ENCODE peak calls at places on chromosomes 5 and 9, in ten cellular contexts. One of them, this sample, is unnamed.
A peak's percentile ranks its signal among the peaks of the same experiment; 100 is the strongest.

GRCh38 chr9:124932355-124932754 is 8.5 kb downstream of the GOLGA1 start:
- DNase-seq in stimulated activated effector memory CD8-positive, alpha-beta T cell treated with anti-CD3 and anti-CD28 coated beads, Interleukin-12 subunit alpha, Interleukin-12 subunit beta, amount 100 ng/mL, for 72 hours: no peak
- DNase-seq in NCI-H2029: no peak
- DNase-seq in effector memory CD8-positive, alpha-beta T cell: no peak
- DNase-seq in kidney glomerular epithelial cell: no peak
- DNase-seq in esophagus squamous epithelium: no peak
- DNase-seq in HT1080: no peak
- DNase-seq in activated T-cell treated with anti-CD3 and anti-CD28 coated beads for 1 hour: no peak
- DNase-seq in activated CD4-positive, alpha-beta T cell treated with anti-CD3 and anti-CD28 coated beads, Interleukin-2, amount 50 U/mL, for 1 hour: no peak
- DNase-seq in breast epithelium: no peak
- DNase-seq in this sample: no peak

GRCh38 chr9:127972316-127972871 is 8.4 kb downstream of the EEIG1 start:
- DNase-seq in kidney glomerular epithelial cell: no peak
- DNase-seq in NCI-H2029: no peak
- DNase-seq in esophagus squamous epithelium: no peak
- DNase-seq in HT1080: no peak
- DNase-seq in effector memory CD8-positive, alpha-beta T cell: no peak
- DNase-seq in activated T-cell treated with anti-CD3 and anti-CD28 coated beads for 1 hour: no peak
- DNase-seq in breast epithelium: no peak
- DNase-seq in activated CD4-positive, alpha-beta T cell treated with anti-CD3 and anti-CD28 coated beads, Interleukin-2, amount 50 U/mL, for 1 hour: no peak
- DNase-seq in stimulated activated effector memory CD8-positive, alpha-beta T cell treated with anti-CD3 and anti-CD28 coated beads, Interleukin-12 subunit alpha, Interleukin-12 subunit beta, amount 100 ng/mL, for 72 hours: no peak
- DNase-seq in this sample: no peak

GRCh38 chr9:127033059-127033458 is 89.4 kb downstream of the ANGPTL2 start:
- DNase-seq in NCI-H2029: no peak
- DNase-seq in HT1080: no peak
- DNase-seq in esophagus squamous epithelium: no peak
- DNase-seq in breast epithelium: no peak
- DNase-seq in stimulated activated effector memory CD8-positive, alpha-beta T cell treated with anti-CD3 and anti-CD28 coated beads, Interleukin-12 subunit alpha, Interleukin-12 subunit beta, amount 100 ng/mL, for 72 hours: no peak
- DNase-seq in effector memory CD8-positive, alpha-beta T cell: no peak
- DNase-seq in activated T-cell treated with anti-CD3 and anti-CD28 coated beads for 1 hour: no peak
- DNase-seq in kidney glomerular epithelial cell: no peak
- DNase-seq in activated CD4-positive, alpha-beta T cell treated with anti-CD3 and anti-CD28 coated beads, Interleukin-2, amount 50 U/mL, for 1 hour: no peak
- DNase-seq in this sample: no peak

GRCh38 chr9:122050167-122050566 is 42.9 kb downstream of the TTLL11 start:
- DNase-seq in breast epithelium: no peak
- DNase-seq in esophagus squamous epithelium: no peak
- DNase-seq in HT1080: no peak
- DNase-seq in activated T-cell treated with anti-CD3 and anti-CD28 coated beads for 1 hour: no peak
- DNase-seq in kidney glomerular epithelial cell: no peak
- DNase-seq in activated CD4-positive, alpha-beta T cell treated with anti-CD3 and anti-CD28 coated beads, Interleukin-2, amount 50 U/mL, for 1 hour: no peak
- DNase-seq in NCI-H2029: no peak
- DNase-seq in stimulated activated effector memory CD8-positive, alpha-beta T cell treated with anti-CD3 and anti-CD28 coated beads, Interleukin-12 subunit alpha, Interleukin-12 subunit beta, amount 100 ng/mL, for 72 hours: no peak
- DNase-seq in effector memory CD8-positive, alpha-beta T cell: no peak
- DNase-seq in this sample: no peak

GRCh38 chr5:1322955-1323802 is 21.7 kb downstream of the CLPTM1L start:
- DNase-seq in stimulated activated effector memory CD8-positive, alpha-beta T cell treated with anti-CD3 and anti-CD28 coated beads, Interleukin-12 subunit alpha, Interleukin-12 subunit beta, amount 100 ng/mL, for 72 hours: no peak
- DNase-seq in breast epithelium: peak; percentile 48
- DNase-seq in HT1080: no peak
- DNase-seq in activated T-cell treated with anti-CD3 and anti-CD28 coated beads for 1 hour: no peak
- DNase-seq in activated CD4-positive, alpha-beta T cell treated with anti-CD3 and anti-CD28 coated beads, Interleukin-2, amount 50 U/mL, for 1 hour: no peak
- DNase-seq in esophagus squamous epithelium: no peak
- DNase-seq in kidney glomerular epithelial cell: no peak
- DNase-seq in effector memory CD8-positive, alpha-beta T cell: no peak
- DNase-seq in NCI-H2029: no peak
- DNase-seq in this sample: no peak

GRCh38 chr9:131981116-131981847 is 98.4 kb downstream of the MED27 start:
- DNase-seq in effector memory CD8-positive, alpha-beta T cell: no peak
- DNase-seq in activated CD4-positive, alpha-beta T cell treated with anti-CD3 and anti-CD28 coated beads, Interleukin-2, amount 50 U/mL, for 1 hour: no peak
- DNase-seq in HT1080: no peak
- DNase-seq in stimulated activated effector memory CD8-positive, alpha-beta T cell treated with anti-CD3 and anti-CD28 coated beads, Interleukin-12 subunit alpha, Interleukin-12 subunit beta, amount 100 ng/mL, for 72 hours: no peak
- DNase-seq in activated T-cell treated with anti-CD3 and anti-CD28 coated beads for 1 hour: no peak
- DNase-seq in esophagus squamous epithelium: no peak
- DNase-seq in NCI-H2029: no peak
- DNase-seq in breast epithelium: no peak
- DNase-seq in kidney glomerular epithelial cell: no peak
- DNase-seq in this sample: no peak

GRCh38 chr9:21833090-21833801 is 30.8 kb downstream of the MTAP start:
- DNase-seq in NCI-H2029: no peak
- DNase-seq in esophagus squamous epithelium: no peak
- DNase-seq in HT1080: no peak
- DNase-seq in activated T-cell treated with anti-CD3 and anti-CD28 coated beads for 1 hour: no peak
- DNase-seq in effector memory CD8-positive, alpha-beta T cell: no peak
- DNase-seq in kidney glomerular epithelial cell: no peak
- DNase-seq in stimulated activated effector memory CD8-positive, alpha-beta T cell treated with anti-CD3 and anti-CD28 coated beads, Interleukin-12 subunit alpha, Interleukin-12 subunit beta, amount 100 ng/mL, for 72 hours: no peak
- DNase-seq in activated CD4-positive, alpha-beta T cell treated with anti-CD3 and anti-CD28 coated beads, Interleukin-2, amount 50 U/mL, for 1 hour: no peak
- DNase-seq in breast epithelium: no peak
- DNase-seq in this sample: no peak

GRCh38 chr5:174096619-174097018 is 51.1 kb downstream of the NSG2 start:
- DNase-seq in esophagus squamous epithelium: no peak
- DNase-seq in HT1080: no peak
- DNase-seq in breast epithelium: no peak
- DNase-seq in effector memory CD8-positive, alpha-beta T cell: no peak
- DNase-seq in activated T-cell treated with anti-CD3 and anti-CD28 coated beads for 1 hour: no peak
- DNase-seq in kidney glomerular epithelial cell: no peak
- DNase-seq in activated CD4-positive, alpha-beta T cell treated with anti-CD3 and anti-CD28 coated beads, Interleukin-2, amount 50 U/mL, for 1 hour: no peak
- DNase-seq in stimulated activated effector memory CD8-positive, alpha-beta T cell treated with anti-CD3 and anti-CD28 coated beads, Interleukin-12 subunit alpha, Interleukin-12 subunit beta, amount 100 ng/mL, for 72 hours: no peak
- DNase-seq in NCI-H2029: no peak
- DNase-seq in this sample: no peak

GRCh38 chr9:87436694-87437093 is 61.0 kb upstream of the DAPK1 start:
- DNase-seq in kidney glomerular epithelial cell: no peak
- DNase-seq in activated T-cell treated with anti-CD3 and anti-CD28 coated beads for 1 hour: no peak
- DNase-seq in NCI-H2029: no peak
- DNase-seq in stimulated activated effector memory CD8-positive, alpha-beta T cell treated with anti-CD3 and anti-CD28 coated beads, Interleukin-12 subunit alpha, Interleukin-12 subunit beta, amount 100 ng/mL, for 72 hours: no peak
- DNase-seq in esophagus squamous epithelium: no peak
- DNase-seq in effector memory CD8-positive, alpha-beta T cell: no peak
- DNase-seq in HT1080: no peak
- DNase-seq in activated CD4-positive, alpha-beta T cell treated with anti-CD3 and anti-CD28 coated beads, Interleukin-2, amount 50 U/mL, for 1 hour: no peak
- DNase-seq in breast epithelium: no peak
- DNase-seq in this sample: no peak

GRCh38 chr9:88658311-88658822 is 123.4 kb downstream of the NXNL2 start:
- DNase-seq in breast epithelium: no peak
- DNase-seq in effector memory CD8-positive, alpha-beta T cell: no peak
- DNase-seq in NCI-H2029: no peak
- DNase-seq in activated T-cell treated with anti-CD3 and anti-CD28 coated beads for 1 hour: no peak
- DNase-seq in activated CD4-positive, alpha-beta T cell treated with anti-CD3 and anti-CD28 coated beads, Interleukin-2, amount 50 U/mL, for 1 hour: no peak
- DNase-seq in esophagus squamous epithelium: no peak
- DNase-seq in kidney glomerular epithelial cell: peak; percentile 82
- DNase-seq in stimulated activated effector memory CD8-positive, alpha-beta T cell treated with anti-CD3 and anti-CD28 coated beads, Interleukin-12 subunit alpha, Interleukin-12 subunit beta, amount 100 ng/mL, for 72 hours: no peak
- DNase-seq in HT1080: no peak
- DNase-seq in this sample: peak; percentile 20

GRCh38 chr9:14180077-14180941 is 133.6 kb downstream of the NFIB start:
- DNase-seq in esophagus squamous epithelium: no peak
- DNase-seq in NCI-H2029: no peak
- DNase-seq in stimulated activated effector memory CD8-positive, alpha-beta T cell treated with anti-CD3 and anti-CD28 coated beads, Interleukin-12 subunit alpha, Interleukin-12 subunit beta, amount 100 ng/mL, for 72 hours: no peak
- DNase-seq in HT1080: no peak
- DNase-seq in activated T-cell treated with anti-CD3 and anti-CD28 coated beads for 1 hour: no peak
- DNase-seq in kidney glomerular epithelial cell: no peak
- DNase-seq in breast epithelium: no peak
- DNase-seq in effector memory CD8-positive, alpha-beta T cell: no peak
- DNase-seq in activated CD4-positive, alpha-beta T cell treated with anti-CD3 and anti-CD28 coated beads, Interleukin-2, amount 50 U/mL, for 1 hour: no peak
- DNase-seq in this sample: no peak

GRCh38 chr9:36928670-36929349 is 105.3 kb downstream of the PAX5 start:
- DNase-seq in activated T-cell treated with anti-CD3 and anti-CD28 coated beads for 1 hour: no peak
- DNase-seq in NCI-H2029: peak; percentile 34
- DNase-seq in breast epithelium: no peak
- DNase-seq in HT1080: peak; percentile 66
- DNase-seq in activated CD4-positive, alpha-beta T cell treated with anti-CD3 and anti-CD28 coated beads, Interleukin-2, amount 50 U/mL, for 1 hour: no peak
- DNase-seq in stimulated activated effector memory CD8-positive, alpha-beta T cell treated with anti-CD3 and anti-CD28 coated beads, Interleukin-12 subunit alpha, Interleukin-12 subunit beta, amount 100 ng/mL, for 72 hours: no peak
- DNase-seq in effector memory CD8-positive, alpha-beta T cell: no peak
- DNase-seq in esophagus squamous epithelium: no peak
- DNase-seq in kidney glomerular epithelial cell: peak; percentile 41
- DNase-seq in this sample: peak; percentile 47

GRCh38 chr9:115397591-115398312 is 279.8 kb upstream of the TNC start:
- DNase-seq in activated T-cell treated with anti-CD3 and anti-CD28 coated beads for 1 hour: no peak
- DNase-seq in stimulated activated effector memory CD8-positive, alpha-beta T cell treated with anti-CD3 and anti-CD28 coated beads, Interleukin-12 subunit alpha, Interleukin-12 subunit beta, amount 100 ng/mL, for 72 hours: no peak
- DNase-seq in activated CD4-positive, alpha-beta T cell treated with anti-CD3 and anti-CD28 coated beads, Interleukin-2, amount 50 U/mL, for 1 hour: no peak
- DNase-seq in kidney glomerular epithelial cell: no peak
- DNase-seq in esophagus squamous epithelium: no peak
- DNase-seq in HT1080: no peak
- DNase-seq in effector memory CD8-positive, alpha-beta T cell: no peak
- DNase-seq in NCI-H2029: no peak
- DNase-seq in breast epithelium: no peak
- DNase-seq in this sample: no peak

This sample was measured in NCI-H226.